ENCODE peak calls at places on chromosomes 7 and 10, in seven cellular contexts. I is glutamatergic neuron, T is activated B cell treated with CpG ODN at 0.5 μM for 24 hours, K is right lobe of liver, Y is heart left ventricle, B is type B pancreatic cell, L is AG09309. F is an unnamed sample.

GRCh38 chr10:4802711-4803487 is 23.1 kb upstream of the AKR1E2 start:
- DNase-seq in I (no peak), K (no peak), Y (no peak), T (no peak), B (no peak), L (no peak), F (no peak)

GRCh38 chr10:34905200-34905927 is 90.3 kb upstream of the PARD3 start:
- DNase-seq in Y (no peak), B (no peak), I (no peak), T (no peak), L (no peak), K (no peak), F (no peak)

GRCh38 chr10:116654816-116655215 is 34.1 kb downstream of the PNLIPRP2 start:
- DNase-seq in B (no peak), T (no peak), K (no peak), L (no peak), I (no peak), Y (no peak), F (no peak)

GRCh38 chr10:72276013-72276387 is 2.3 kb downstream of the DDIT4 start:
- DNase-seq in L (no peak), K (peak; percentile 85), T (no peak), Y (no peak), I (no peak), B (no peak), F (no peak)

GRCh38 chr7:55423891-55424290 is 58.8 kb downstream of the LANCL2 start:
- DNase-seq in B (no peak), K (no peak), L (no peak), Y (no peak), I (no peak), T (no peak), F (no peak)

GRCh38 chr7:114818501-114818900 is 103.4 kb upstream of the MDFIC start:
- DNase-seq in I (no peak), B (no peak), Y (no peak), L (peak; percentile 18), T (no peak), K (no peak), F (no peak)

GRCh38 chr7:80634505-80634904 is 3.9 kb upstream of the CD36 start:
- DNase-seq in Y (no peak), T (no peak), K (no peak), L (peak; percentile 87), B (no peak), I (no peak), F (no peak)

GRCh38 chr7:46603780-46604725 is 683.0 kb upstream of the IGFBP3 start:
- DNase-seq in L (no peak), K (peak; percentile 59), B (no peak), T (no peak), Y (peak; percentile 91), I (peak; percentile 48), F (no peak)

GRCh38 chr10:22042557-22043326 is 39.2 kb upstream of the DNAJC1 start:
- DNase-seq in Y (no peak), K (no peak), B (no peak), T (no peak), L (no peak), I (no peak), F (no peak)

GRCh38 chr10:43815486-43815885 is 166.8 kb upstream of the ZNF32 start:
- DNase-seq in B (no peak), K (no peak), Y (no peak), I (no peak), T (no peak), L (no peak), F (no peak)

GRCh38 chr10:57699944-57700343 is 567.8 kb downstream of the IPMK start:
- DNase-seq in L (no peak), B (no peak), Y (no peak), T (no peak), K (no peak), I (no peak), F (no peak)

GRCh38 chr7:45236666-45237065 is 79.1 kb downstream of the RAMP3 start:
- DNase-seq in Y (no peak), T (no peak), L (no peak), K (no peak), I (no peak), B (no peak), F (no peak)

GRCh38 chr7:52260046-52260665 is 775.3 kb upstream of the POM121L12 start:
- DNase-seq in T (no peak), L (no peak), B (no peak), I (no peak), K (no peak), Y (no peak), F (no peak)

GRCh38 chr7:134712196-134712595 is 65.5 kb downstream of the BPGM start:
- DNase-seq in Y (no peak), I (no peak), L (no peak), T (no peak), K (no peak), B (no peak), F (no peak)

GRCh38 chr7:110142939-110143526 is 947.9 kb upstream of the LRRN3 start:
- DNase-seq in K (no peak), Y (no peak), B (no peak), L (no peak), I (no peak), T (no peak), F (no peak)

GRCh38 chr10:37754538-37755323 is 102.7 kb downstream of the ZNF248 start:
- DNase-seq in Y (no peak), I (peak; percentile 38), L (peak; percentile 5), T (no peak), B (no peak), K (no peak), F (no peak)

GRCh38 chr10:100982916-100983830 is 4.1 kb downstream of the MRPL43 start:
- DNase-seq in L (no peak), K (peak; percentile 48), I (no peak), T (no peak), Y (no peak), B (peak; percentile 63), F (peak; percentile 11)

GRCh38 chr10:21926949-21927348 is 76.6 kb downstream of the DNAJC1 start:
- DNase-seq in L (peak; percentile 94), I (no peak), B (no peak), T (no peak), Y (no peak), K (no peak), F (no peak)

GRCh38 chr7:24587853-24588252 is 14.6 kb downstream of the PALS2 start:
- DNase-seq in T (no peak), L (no peak), K (no peak), I (peak; percentile 49), Y (no peak), B (no peak), F (peak; percentile 31)

DNA sequence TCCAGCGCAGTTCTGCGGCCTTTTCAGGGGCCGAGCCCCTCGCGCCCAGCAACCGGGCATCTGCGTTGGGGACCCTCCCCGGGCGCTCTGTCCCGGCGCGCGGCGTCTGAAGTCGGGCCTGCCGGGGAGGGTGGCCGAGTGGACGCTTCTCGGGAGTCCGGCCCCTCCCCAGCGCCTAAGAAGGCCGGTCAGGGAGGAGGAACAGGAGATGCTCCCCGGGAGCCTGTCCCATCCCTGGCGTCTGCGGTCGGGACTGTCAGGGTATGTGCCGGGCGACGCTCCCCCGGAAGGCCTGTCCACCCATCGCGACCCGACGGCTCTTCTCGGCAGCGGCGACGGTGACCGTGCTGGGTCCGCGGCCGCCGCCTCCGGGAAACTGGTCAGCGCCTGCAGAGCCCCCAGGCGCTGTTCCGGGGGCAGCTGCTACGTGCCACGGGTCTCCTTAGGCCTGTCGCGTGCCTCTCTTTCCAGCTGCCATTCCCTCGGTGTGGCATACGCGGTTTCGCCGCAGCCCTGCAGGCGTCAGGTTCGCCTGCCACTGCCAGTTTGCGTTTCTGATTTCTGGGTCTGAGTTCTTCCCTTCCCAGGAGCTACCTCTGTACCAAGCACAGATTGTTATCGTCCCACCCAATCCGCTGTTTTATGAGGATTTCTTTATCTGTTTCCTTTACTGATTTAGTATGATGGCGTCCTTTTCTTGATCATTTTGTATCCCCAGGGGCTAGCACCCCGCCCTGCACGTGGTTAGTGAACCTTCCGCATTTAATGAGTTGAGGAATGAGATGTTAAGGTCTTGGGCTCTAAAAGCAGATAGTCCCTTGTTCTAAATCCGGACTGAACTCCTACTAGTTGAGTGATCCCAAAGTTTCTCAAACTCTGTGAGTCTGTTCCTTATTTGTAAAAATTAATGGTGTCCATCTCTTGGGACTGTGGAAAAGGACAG is 782 bp downstream of the IFIT5 start:
- DNase-seq in T (peak; percentile 57), L (no peak), K (peak; percentile 68), I (peak; percentile 64), Y (peak; percentile 78), B (peak; percentile 69), F (peak; percentile 44)
- TF ChIP-seq CTCF in T (no peak), L (no peak), K (no peak), I (no peak), Y (no peak), B (peak; percentile 55), F (no peak)

GRCh38 chr10:115141254-115141653 is 48.1 kb downstream of the ATRNL1 start:
- DNase-seq in K (no peak), Y (no peak), I (no peak), L (no peak), T (no peak), B (no peak), F (no peak)
- TF ChIP-seq CTCF in K (peak; percentile 51), Y (peak; percentile 44), I (peak; percentile 39), L (peak; percentile 25), T (no peak), B (peak; percentile 68), F (no peak)

DNA sequence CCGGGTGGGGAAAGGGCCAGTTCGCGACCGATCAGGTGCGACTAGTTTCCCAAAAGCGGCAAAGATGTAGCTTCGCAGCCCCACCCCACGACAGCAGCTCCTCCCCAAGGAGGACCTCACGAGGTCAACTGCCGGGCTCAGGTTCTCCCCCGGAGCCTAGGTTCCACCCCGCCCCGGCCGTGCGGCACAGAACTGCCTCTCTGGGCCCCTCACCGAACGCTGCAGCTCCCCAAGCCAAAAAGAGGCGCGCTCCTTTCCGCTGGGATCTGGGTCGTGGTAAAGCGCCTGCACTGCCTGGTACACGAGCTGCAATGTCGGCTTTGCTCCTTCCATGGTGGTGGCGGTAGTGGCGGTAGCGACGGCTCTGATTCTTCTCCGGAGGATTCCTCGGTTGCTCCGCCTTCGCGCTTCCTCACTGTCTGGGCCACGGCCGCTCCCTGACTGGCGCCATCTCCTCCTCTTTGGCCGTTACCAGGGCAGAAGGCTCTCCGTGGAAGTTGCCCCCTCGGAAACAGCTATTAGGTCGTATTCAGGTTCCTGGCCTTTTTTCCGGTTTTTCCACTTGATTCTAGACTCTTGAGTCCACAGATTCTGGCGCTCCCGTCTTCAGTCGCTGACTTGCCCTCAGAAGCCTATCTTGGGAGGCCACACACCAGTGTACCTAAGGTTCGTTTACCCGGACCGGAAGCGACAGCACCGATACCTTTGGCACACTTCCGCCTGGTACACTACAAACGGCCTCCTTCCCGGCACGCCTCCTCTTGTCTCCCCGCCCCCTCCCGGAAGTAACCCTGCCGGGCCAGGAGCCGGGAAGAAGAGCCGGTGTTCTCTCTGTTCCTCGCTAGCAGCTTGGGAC is at the start of gene TNPO3:
- DNase-seq in B (peak; percentile 92), K (peak; percentile 96), T (peak; percentile 85), Y (peak; percentile 95), L (peak; percentile 57), I (peak; percentile 95), F (peak; percentile 85)
- TF ChIP-seq CTCF in B (no peak), K (no peak), T (no peak), Y (peak; percentile 5), L (no peak), I (no peak), F (no peak)

GRCh38 chr7:7664344-7664743 is 23.8 kb downstream of the UMAD1 start:
- DNase-seq in Y (no peak), I (no peak), K (no peak), B (no peak), T (no peak), L (no peak), F (no peak)

GRCh38 chr7:7665031-7665430 is 24.5 kb downstream of the UMAD1 start:
- DNase-seq in T (no peak), L (no peak), K (no peak), I (no peak), B (no peak), Y (no peak), F (no peak)

GRCh38 chr7:7667187-7667586 is 26.6 kb downstream of the UMAD1 start:
- DNase-seq in I (no peak), Y (no peak), T (no peak), K (no peak), L (no peak), B (no peak), F (no peak)

GRCh38 chr7:7662527-7662926 is 22.0 kb downstream of the UMAD1 start:
- DNase-seq in I (peak; percentile 33), Y (no peak), K (no peak), B (no peak), L (no peak), T (no peak), F (no peak)
- TF ChIP-seq CTCF in I (peak; percentile 19), Y (peak; percentile 39), K (no peak), B (peak; percentile 58), L (peak; percentile 26), T (no peak), F (no peak)

F was measured in natural killer cell.